ENCODE peak calls at places on chromosomes 4 and X, in nine cellular contexts. B, F, N, D, X, U, G, O and Z are unnamed samples.

GRCh38 chr4:83568057-83568456 is 32.1 kb downstream of the GPAT3 start:
- DNase-seq in B (no peak), F (no peak), N (no peak), D (no peak), X (no peak), U (no peak), G (no peak), O (no peak), Z (no peak)

GRCh38 chr4:87491436-87491835 is 37.7 kb downstream of the SPARCL1 start:
- DNase-seq in B (no peak), F (no peak), N (no peak), D (no peak), X (no peak), U (no peak), G (no peak), O (no peak), Z (no peak)

GRCh38 chr4:24419147-24420034 is 165.0 kb downstream of the DHX15 start:
- DNase-seq in B (peak), F (peak), N (peak), D (peak), X (peak), U (peak), G (peak), O (peak), Z (peak)

GRCh38 chr4:70505152-70505748 is 13.1 kb upstream of the AMTN start:
- DNase-seq in B (peak), F (peak), N (no peak), D (peak), X (peak), U (peak), G (peak), O (peak), Z (peak)

GRCh38 chr4:102295153-102295862 is 50.0 kb downstream of the SLC39A8 start:
- DNase-seq in B (no peak), F (no peak), N (no peak), D (no peak), X (no peak), U (no peak), G (no peak), O (no peak), Z (no peak)

GRCh38 chrX:133290076-133290475 is 71.9 kb upstream of the TFDP3 start:
- DNase-seq in B (no peak), F (no peak), N (no peak), D (no peak), X (no peak), U (no peak), G (no peak), O (no peak), Z (no peak)

GRCh38 chrX:71178908-71179307 is 34.3 kb downstream of the NLGN3 start:
- DNase-seq in B (peak), F (peak), N (no peak), D (peak), X (no peak), U (peak), G (no peak), O (peak), Z (no peak)

GRCh38 chr4:96035727-96036126 is 195.8 kb downstream of the PDHA2 start:
- DNase-seq in B (no peak), F (no peak), N (no peak), D (no peak), X (no peak), U (no peak), G (no peak), O (no peak), Z (no peak)

GRCh38 chrX:107718156-107718621 is 57.4 kb downstream of the TSC22D3 start:
- DNase-seq in B (peak), F (peak), N (no peak), D (peak), X (peak), U (peak), G (peak), O (peak), Z (peak)

GRCh38 chr4:152643153-152644035 is 36.4 kb downstream of the TMEM154 start:
- DNase-seq in B (no peak), F (no peak), N (no peak), D (no peak), X (no peak), U (no peak), G (no peak), O (peak), Z (no peak)